ENCODE peak calls at places on chromosomes 12 and 14, in six cellular contexts. Z is OCI-LY7, N is A549, P is lung, M is tibial artery, J is PC-3. F is an unnamed sample.

GRCh38 chr12:40819427-40820108 is 127.3 kb downstream of the CNTN1 start:
- DNase-seq in Z (no peak), N (no peak), J (no peak), P (no peak), M (no peak), F (no peak)

GRCh38 chr12:98154850-98155249 is 360.5 kb upstream of the TMPO start:
- DNase-seq in N (no peak), Z (peak), J (peak), P (no peak), M (no peak), F (no peak)

GRCh38 chr12:76996983-76997382 is 68.4 kb downstream of the E2F7 start:
- DNase-seq in M (no peak), P (no peak), N (no peak), J (no peak), Z (no peak), F (no peak)

GRCh38 chr12:27179399-27180214 is 64.5 kb upstream of the STK38L start:
- DNase-seq in J (peak), M (no peak), Z (no peak), N (peak), P (no peak), F (peak)

GRCh38 chr14:82710257-82710841 is 1176.7 kb upstream of the SEL1L start:
- DNase-seq in Z (peak), J (peak), N (peak), P (peak), M (no peak), F (peak)

GRCh38 chr12:2894961-2895360 is 4.3 kb downstream of the TULP3 start:
- DNase-seq in N (no peak), J (no peak), M (no peak), P (no peak), Z (no peak), F (peak)

GRCh38 chr12:112198120-112198733 is 72.9 kb downstream of the TRAFD1 start:
- DNase-seq in Z (peak), P (peak), M (no peak), N (peak), J (peak), F (peak)

GRCh38 chr12:10829994-10830393 is 3.8 kb upstream of the TAS2R10 start:
- DNase-seq in Z (no peak), M (no peak), P (no peak), J (no peak), N (no peak), F (no peak)

GRCh38 chr12:113048716-113049127 is 7.8 kb upstream of the DTX1 start:
- DNase-seq in J (peak), Z (peak), P (peak), M (no peak), N (peak), F (peak)

GRCh38 chr12:96472384-96472783 is 17.0 kb upstream of the CFAP54 start:
- DNase-seq in M (no peak), N (no peak), Z (no peak), J (no peak), P (no peak), F (no peak)

GRCh38 chr12:131703161-131703560 is 7.7 kb upstream of the SFSWAP start:
- DNase-seq in M (no peak), Z (no peak), P (no peak), N (no peak), J (no peak), F (no peak)

GRCh38 chr12:57175428-57176138 is 28.2 kb upstream of the LRP1-AS start:
- DNase-seq in J (peak), P (peak), Z (peak), N (peak), M (peak), F (peak)

GRCh38 chr14:30610719-30611388 is 11.3 kb upstream of the SCFD1 start:
- DNase-seq in N (peak), Z (peak), J (peak), M (no peak), P (peak), F (peak)

GRCh38 chr12:9252256-9252655 is 44.1 kb upstream of the PZP start:
- DNase-seq in J (no peak), N (no peak), P (no peak), M (no peak), Z (no peak), F (no peak)

GRCh38 chr12:108907861-108908302 is 28.0 kb downstream of the DAO start:
- DNase-seq in Z (no peak), P (no peak), J (peak), N (peak), M (no peak), F (peak)

GRCh38 chr12:108906971-108907370 is 27.1 kb downstream of the DAO start:
- DNase-seq in P (no peak), N (no peak), J (no peak), Z (no peak), M (no peak), F (no peak)

GRCh38 chr12:108905725-108906124 is 25.8 kb downstream of the DAO start:
- DNase-seq in P (no peak), M (no peak), N (no peak), J (no peak), Z (no peak), F (no peak)
- TF ChIP-seq CTCF in P (no peak), M (no peak), N (no peak), J (no peak), Z (no peak), F (no peak)

GRCh38 chr12:68113644-68114043 is 45.9 kb downstream of the IFNG start:
- DNase-seq in J (peak), M (no peak), Z (peak), P (no peak), N (no peak), F (no peak)
- TF ChIP-seq CTCF in J (peak), M (no peak), Z (peak), P (no peak), N (no peak), F (peak)

DNA sequence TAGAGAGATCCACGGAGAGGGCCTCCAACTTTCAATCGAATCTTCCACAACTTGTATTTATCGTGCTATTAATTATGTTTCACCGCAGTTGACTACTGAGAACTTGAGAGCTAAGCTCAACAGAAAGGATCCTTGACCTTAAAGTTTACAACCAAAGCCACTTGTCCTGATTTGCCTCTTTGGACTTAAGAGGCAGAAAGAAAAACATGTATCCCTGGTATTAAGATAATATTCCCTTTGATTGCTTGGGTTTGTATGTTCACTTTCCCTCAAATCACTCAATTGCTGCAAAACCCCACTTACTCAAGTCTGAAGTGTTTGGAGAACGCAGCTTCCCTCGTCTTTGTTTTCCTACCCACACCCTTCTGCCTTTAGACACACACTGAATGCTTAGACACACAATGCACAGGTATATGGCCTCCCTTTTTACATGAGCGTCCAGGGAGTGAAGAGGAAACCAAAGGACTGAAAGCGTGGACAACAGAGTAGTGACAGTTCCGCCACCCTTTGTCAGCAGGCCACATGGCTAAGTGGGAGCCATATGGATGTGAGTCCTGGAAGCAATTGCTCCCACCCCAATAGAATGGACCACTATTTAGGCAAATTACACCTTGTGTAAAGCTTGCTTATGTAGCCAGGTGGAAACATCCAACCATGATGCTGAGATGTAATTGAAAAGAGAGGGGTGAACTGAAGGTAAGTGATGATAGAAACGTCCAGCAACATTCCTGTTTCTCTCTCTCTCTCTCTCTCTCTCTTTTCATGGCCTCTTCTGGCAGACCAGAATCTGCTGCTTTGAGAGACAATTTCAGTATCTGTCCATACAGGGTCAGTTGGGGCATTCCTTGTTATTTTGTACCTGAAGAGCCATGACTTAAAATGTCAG is 1.4 kb upstream of the PKP2 start:
- DNase-seq in Z (no peak), M (no peak), J (no peak), P (no peak), N (no peak), F (no peak)
- TF ChIP-seq CTCF in Z (no peak), M (no peak), J (no peak), P (no peak), N (no peak), F (no peak)

GRCh38 chr12:121626087-121626852 is at the start of gene ORAI1:
- DNase-seq in J (peak), P (peak), Z (peak), N (peak), M (peak), F (peak)
- TF ChIP-seq CTCF in J (no peak), P (no peak), Z (peak), N (peak), M (peak), F (no peak)

GRCh38 chr12:65123435-65124063 is 2.4 kb upstream of the WIF1 start:
- DNase-seq in N (no peak), Z (peak), P (no peak), J (peak), M (no peak), F (peak)
- TF ChIP-seq CTCF in N (peak), Z (peak), P (peak), J (peak), M (peak), F (peak)

GRCh38 chr12:4353785-4354208 is 25.7 kb downstream of the FGF23 start:
- DNase-seq in P (no peak), M (no peak), N (no peak), Z (peak), J (peak), F (no peak)
- TF ChIP-seq CTCF in P (no peak), M (peak), N (peak), Z (peak), J (peak), F (peak)

DNA sequence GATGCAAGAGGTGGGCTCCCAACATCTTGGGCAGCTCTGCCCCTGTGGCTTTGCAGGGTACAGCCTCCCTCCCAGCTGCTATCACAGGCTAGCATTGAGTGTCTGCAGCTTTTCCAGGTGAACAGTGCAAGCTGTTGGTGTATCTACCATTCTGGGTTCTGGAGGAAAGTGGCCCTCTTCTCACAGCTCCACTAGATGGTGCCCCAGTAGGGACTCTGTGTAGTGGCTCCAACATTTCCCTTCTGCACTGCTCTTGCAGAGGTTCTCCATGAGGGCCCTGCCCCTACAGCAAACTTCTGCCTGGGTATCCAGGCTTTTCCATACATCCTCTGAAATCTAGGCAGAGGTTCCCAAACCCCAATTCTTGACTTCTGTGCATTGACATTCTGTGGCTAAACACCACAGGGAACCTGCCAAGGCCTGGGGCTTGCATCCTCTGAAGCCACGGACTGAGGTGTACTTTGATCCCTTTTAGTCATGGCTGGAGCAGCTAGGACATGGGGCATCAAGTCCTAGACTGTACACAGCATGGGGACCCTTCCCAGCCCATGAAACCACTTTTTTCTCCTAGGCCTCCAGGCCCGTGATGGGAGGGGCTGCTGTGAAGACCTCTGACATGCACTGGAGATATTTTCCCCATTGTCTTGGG is 24.0 kb upstream of the SLC38A1 start:
- DNase-seq in Z (no peak), P (no peak), N (no peak), M (no peak), J (peak), F (peak)
- TF ChIP-seq CTCF in Z (peak), P (no peak), N (no peak), M (no peak), J (no peak), F (peak)

GRCh38 chr12:45727301-45727993 is 2.1 kb upstream of the ARID2 start:
- DNase-seq in P (peak), N (peak), J (peak), M (peak), Z (peak), F (peak)
- TF ChIP-seq CTCF in P (no peak), N (no peak), J (no peak), M (no peak), Z (no peak), F (no peak)

DNA sequence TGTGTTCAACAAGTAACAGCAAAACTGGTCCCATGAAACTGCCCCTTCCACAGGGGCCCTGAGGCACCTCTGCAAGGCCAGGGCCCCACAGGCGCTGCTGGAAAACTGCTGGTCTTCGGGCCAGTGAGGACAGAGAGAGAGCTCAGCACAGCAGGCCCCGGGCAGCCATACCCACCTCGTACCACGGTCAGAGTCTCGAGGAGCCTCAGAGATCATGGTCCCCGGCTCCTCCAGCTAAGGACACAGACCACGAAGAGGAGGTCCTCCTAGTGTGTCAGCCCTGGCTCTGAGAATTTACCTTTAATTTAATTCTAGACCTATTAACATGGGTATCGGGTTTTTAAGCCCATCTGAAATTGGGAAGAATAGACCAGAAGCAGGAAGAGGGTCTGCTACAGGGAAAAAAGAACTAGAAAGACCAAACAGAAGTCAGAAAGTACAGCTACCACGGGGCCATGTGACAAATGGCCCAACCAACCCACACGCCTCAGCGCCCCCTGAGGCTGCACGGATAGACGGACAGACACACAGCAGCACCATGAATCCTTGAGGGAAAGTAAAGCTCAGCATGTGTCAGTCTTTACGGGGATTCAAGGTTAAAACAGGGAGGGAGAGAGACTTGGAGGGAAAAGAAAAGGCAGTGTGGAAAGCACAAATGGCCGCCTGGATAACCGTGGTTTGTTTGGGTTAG is 22.9 kb downstream of the ANKRD9 start:
- DNase-seq in P (no peak), N (no peak), J (no peak), M (peak), Z (no peak), F (no peak)
- TF ChIP-seq CTCF in P (no peak), N (no peak), J (no peak), M (no peak), Z (no peak), F (no peak)